ENCODE peak calls at places on chromosomes 5 and 9, in four cellular contexts. O is SK-N-SH, E is K562, R is GM12878. L is an unnamed sample.

GRCh38 chr9:6984941-6985578 is 227.3 kb downstream of the KDM4C start:
- DNase-seq in O (no peak), E (no peak), R (no peak), L (no peak)

GRCh38 chr5:127911619-127912018 is 171.9 kb upstream of the SLC12A2 start:
- DNase-seq in O (no peak), E (no peak), R (no peak), L (no peak)

GRCh38 chr5:178077751-178078150 is 35.6 kb upstream of the N4BP3 start:
- DNase-seq in O (no peak), E (peak), R (no peak), L (no peak)

GRCh38 chr9:32672478-32672877 is 37.0 kb upstream of the TAF1L start:
- DNase-seq in O (no peak), E (no peak), R (no peak), L (no peak)

GRCh38 chr9:37870799-37871176 is 33.1 kb downstream of the SLC25A51 start:
- DNase-seq in O (no peak), E (no peak), R (no peak), L (no peak)

GRCh38 chr9:80931163-80931562 is 758.2 kb downstream of the TLE1 start:
- DNase-seq in O (peak), E (no peak), R (no peak), L (no peak)

GRCh38 chr9:114016629-114017423 is 61.3 kb downstream of the AMBP start:
- DNase-seq in O (no peak), E (no peak), R (no peak), L (no peak)

GRCh38 chr9:79572891-79573696 is 1.3 kb downstream of the TLE4 start:
- DNase-seq in O (peak), E (peak), R (no peak), L (peak)

GRCh38 chr9:93261281-93261680 is 77.3 kb downstream of the WNK2 start:
- DNase-seq in O (peak), E (no peak), R (no peak), L (no peak)

GRCh38 chr5:142433526-142434321 is 108.9 kb upstream of the SPRY4 start:
- DNase-seq in O (no peak), E (no peak), R (no peak), L (no peak)

GRCh38 chr5:71932649-71933338 is 174.5 kb upstream of the MAP1B start:
- DNase-seq in O (no peak), E (peak), R (no peak), L (no peak)

GRCh38 chr9:68547417-68547816 is 6.7 kb upstream of the TMEM252 start:
- DNase-seq in O (no peak), E (no peak), R (no peak), L (peak)

GRCh38 chr5:132059696-132060500 is 557 bp upstream of the IL3 start:
- DNase-seq in O (peak), E (no peak), R (no peak), L (no peak)

GRCh38 chr5:5316333-5316732 is 106.1 kb upstream of the ICE1 start:
- DNase-seq in O (no peak), E (no peak), R (no peak), L (no peak)

GRCh38 chr5:92945630-92946097 is 635.4 kb downstream of the NR2F1-AS1 start:
- DNase-seq in O (no peak), E (no peak), R (no peak), L (no peak)

GRCh38 chr5:17796757-17797398 is 162.6 kb downstream of the TAF11L14 start:
- DNase-seq in O (no peak), E (no peak), R (no peak), L (no peak)

GRCh38 chr5:76406567-76407155 is 3.6 kb downstream of the IQGAP2 start:
- DNase-seq in O (no peak), E (peak), R (no peak), L (no peak)

GRCh38 chr5:141850183-141850768 is 27.9 kb downstream of the PCDH1 start:
- DNase-seq in O (peak), E (peak), R (no peak), L (no peak)

GRCh38 chr9:125511780-125512179 is 195.2 kb downstream of the MAPKAP1 start:
- DNase-seq in O (no peak), E (no peak), R (no peak), L (no peak)

GRCh38 chr5:55564716-55565115 is 30.0 kb upstream of the PLPP1 start:
- DNase-seq in O (no peak), E (no peak), R (peak), L (no peak)

GRCh38 chr5:108728566-108729305 is 19.0 kb upstream of the FER start:
- DNase-seq in O (peak), E (peak), R (no peak), L (no peak)

GRCh38 chr9:111944467-111944866 is 47.9 kb downstream of the UGCG start:
- DNase-seq in O (no peak), E (no peak), R (no peak), L (no peak)

GRCh38 chr9:16058131-16058549 is 505.3 kb downstream of the CCDC171 start:
- DNase-seq in O (no peak), E (no peak), R (no peak), L (no peak)

GRCh38 chr5:151825445-151825844 is 53.7 kb downstream of the G3BP1 start:
- DNase-seq in O (peak), E (peak), R (peak), L (peak)

GRCh38 chr5:176856746-176857145 is 42.4 kb downstream of the HK3 start:
- DNase-seq in O (no peak), E (no peak), R (no peak), L (no peak)

GRCh38 chr5:145495741-145496140 is 339.4 kb downstream of the PRELID2 start:
- DNase-seq in O (no peak), E (no peak), R (no peak), L (no peak)

GRCh38 chr9:119689879-119690278 is 320.6 kb upstream of the BRINP1 start:
- DNase-seq in O (no peak), E (no peak), R (no peak), L (no peak)

DNA sequence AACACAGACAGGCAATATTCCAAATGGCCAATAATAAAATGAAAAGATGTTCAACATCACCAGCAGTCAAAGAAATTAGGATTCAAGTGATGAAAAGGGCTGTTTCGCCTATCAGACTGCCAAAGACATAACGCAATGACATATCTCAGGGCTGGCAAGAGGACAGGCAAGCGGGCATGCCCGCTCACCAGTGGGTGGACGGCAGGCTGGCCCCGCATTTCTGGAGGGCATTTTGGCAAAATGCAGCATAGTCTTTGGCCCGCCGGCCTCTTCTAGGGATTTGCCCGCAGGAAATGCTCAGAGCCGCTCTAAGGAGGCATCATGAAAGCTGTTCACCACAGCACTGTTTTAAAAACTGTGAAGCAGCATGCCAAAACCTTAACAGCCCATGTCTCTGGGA is 1.4 kb upstream of the PPP1R26 start:
- DNase-seq in O (no peak), E (no peak), R (no peak), L (no peak)
- TF ChIP-seq GABPA in O (no peak), E (no peak), R (no peak), L (no peak)

GRCh38 chr5:103464801-103465484 is 97.6 kb downstream of the NUDT12 start:
- DNase-seq in O (no peak), E (no peak), R (no peak), L (no peak)

GRCh38 chr5:103469288-103470065 is 93.1 kb downstream of the NUDT12 start:
- DNase-seq in O (no peak), E (no peak), R (no peak), L (no peak)

GRCh38 chr5:103466494-103466893 is 96.1 kb downstream of the NUDT12 start:
- DNase-seq in O (no peak), E (no peak), R (no peak), L (no peak)

GRCh38 chr5:103467831-103468230 is 94.8 kb downstream of the NUDT12 start:
- DNase-seq in O (no peak), E (no peak), R (no peak), L (no peak)

DNA sequence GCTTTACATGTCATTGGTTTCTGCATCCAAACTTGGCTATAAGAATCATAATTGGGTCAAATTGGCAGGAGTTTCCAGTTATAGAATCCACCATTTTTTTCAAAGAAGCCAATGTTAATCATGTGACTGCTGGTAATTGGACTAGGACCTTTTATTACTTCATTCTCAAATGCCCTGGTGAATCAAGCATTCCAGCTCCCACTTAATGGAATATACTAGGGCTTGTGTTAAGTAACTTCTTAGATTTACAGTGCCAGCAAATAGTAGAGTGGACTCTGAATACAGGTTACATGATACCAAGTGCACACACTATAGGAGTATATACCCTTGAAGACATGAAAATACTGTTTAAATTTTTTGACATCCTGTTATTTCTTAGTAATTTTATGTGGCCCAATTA is 96.7 kb downstream of the NUDT12 start:
- DNase-seq in O (no peak), E (no peak), R (no peak), L (no peak)
- TF ChIP-seq GABPA in O (no peak), E (no peak), R (no peak), L (no peak)

GRCh38 chr5:158212915-158213314 is 354.0 kb upstream of the CLINT1 start:
- DNase-seq in O (no peak), E (peak), R (no peak), L (no peak)

GRCh38 chr5:158205992-158206391 is 347.0 kb upstream of the CLINT1 start:
- DNase-seq in O (peak), E (no peak), R (no peak), L (no peak)

GRCh38 chr5:158212237-158212636 is 353.3 kb upstream of the CLINT1 start:
- DNase-seq in O (no peak), E (no peak), R (no peak), L (no peak)

GRCh38 chr5:158207733-158208132 is 348.8 kb upstream of the CLINT1 start:
- DNase-seq in O (no peak), E (no peak), R (no peak), L (no peak)

DNA sequence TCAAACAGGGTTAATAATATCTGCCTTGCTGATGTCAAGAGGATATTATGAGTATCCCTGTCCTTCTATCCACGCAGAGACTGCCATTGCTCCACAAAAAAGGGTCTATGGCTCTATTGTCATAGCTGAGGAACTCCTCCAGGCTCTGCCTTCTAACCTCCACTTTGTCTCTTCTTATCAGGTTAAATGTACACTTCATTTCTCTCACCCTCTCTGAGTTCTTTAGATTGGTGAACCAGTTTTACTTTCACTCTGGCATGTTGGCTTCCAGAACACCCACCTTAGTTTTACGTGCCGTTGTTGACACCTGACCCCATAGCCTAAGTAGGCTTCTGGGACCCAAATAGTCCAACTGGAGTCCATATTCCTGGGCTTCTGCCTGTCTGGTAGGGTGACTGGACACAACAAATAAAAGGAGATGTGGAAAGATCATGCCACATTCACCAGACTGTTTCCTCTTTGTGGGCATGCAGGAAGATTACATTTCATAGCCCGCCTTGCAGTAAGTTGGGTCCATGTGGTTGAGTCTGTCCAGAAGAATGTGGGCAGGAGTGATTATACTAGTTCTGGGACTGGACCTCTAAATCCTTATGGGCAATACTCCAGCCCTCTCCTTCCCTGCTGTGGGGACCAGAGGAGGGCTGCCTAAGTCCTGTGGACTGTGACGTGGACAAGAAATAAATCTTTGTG is 350.4 kb upstream of the CLINT1 start:
- DNase-seq in O (no peak), E (no peak), R (no peak), L (no peak)
- TF ChIP-seq GABPA in O (no peak), E (no peak), R (no peak), L (no peak)

DNA sequence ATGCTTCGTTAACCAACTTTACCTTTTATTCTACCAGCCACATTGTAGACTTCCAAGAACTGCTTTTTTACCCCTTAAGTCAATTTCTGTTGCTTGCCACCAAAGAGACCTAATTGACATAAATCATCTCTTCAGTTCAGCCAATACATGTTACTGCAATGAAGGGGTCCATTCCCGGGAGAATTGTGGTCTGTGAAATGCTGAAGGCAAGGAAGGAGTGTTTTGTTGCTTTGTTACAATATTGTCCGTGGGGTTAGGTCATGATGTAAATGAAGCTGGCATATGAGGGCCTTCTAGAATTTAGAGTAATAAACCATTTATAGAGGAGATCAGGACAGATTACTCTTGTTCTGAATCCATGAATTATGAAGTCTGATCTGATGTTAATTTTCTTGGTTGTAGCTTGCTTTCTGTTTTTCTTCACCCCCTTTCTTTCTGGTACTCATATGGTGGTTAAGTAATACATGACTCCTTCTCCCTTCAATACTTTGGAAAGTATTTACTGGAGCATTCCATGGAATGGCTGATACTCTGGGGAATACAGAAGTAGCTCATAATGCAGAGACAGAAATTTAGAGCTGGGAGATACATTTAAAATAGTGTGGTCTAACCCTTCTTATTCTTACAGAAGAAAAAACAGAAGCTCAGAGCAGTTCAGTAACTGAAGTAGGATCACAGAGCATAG is 297.0 kb upstream of the CLINT1 start:
- DNase-seq in O (no peak), E (no peak), R (no peak), L (no peak)
- TF ChIP-seq GABPA in O (no peak), E (no peak), R (no peak), L (no peak)

DNA sequence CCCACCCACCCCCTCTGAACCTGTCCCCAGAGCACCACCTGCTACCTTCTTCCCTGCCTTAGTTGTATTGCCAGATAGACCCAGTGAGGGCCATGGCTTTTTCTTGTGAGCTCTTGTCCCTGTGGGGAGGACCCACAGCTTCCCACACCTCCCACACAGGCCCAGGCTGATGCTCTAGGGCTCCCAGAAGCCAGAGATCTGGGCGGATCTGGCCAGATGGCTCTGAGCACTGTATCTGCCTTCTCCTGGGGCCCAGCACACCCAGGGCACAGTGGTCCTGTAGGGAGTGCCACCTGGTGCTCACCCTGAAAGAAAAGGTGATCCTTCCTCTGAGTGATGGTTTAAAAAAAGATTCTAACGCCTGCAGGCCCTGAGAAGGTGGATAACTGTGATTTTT is 131.7 kb downstream of the DAB2IP start:
- DNase-seq in O (no peak), E (no peak), R (no peak), L (no peak)
- TF ChIP-seq GABPA in O (no peak), E (no peak), R (no peak), L (no peak)